ENCODE peak calls at places on chromosome 11, in four cellular contexts. R is pancreas, U is neural progenitor cell, H is heart left ventricle. C is an unnamed sample.

GRCh38 chr11:1233351-1234053 is 10.6 kb downstream of the MUC5B start:
- DNase-seq in R (peak; percentile 18), U (no peak), H (no peak), C (peak; percentile 53)

GRCh38 chr11:123082977-123083376 is 21.0 kb upstream of the HSPA8 start:
- DNase-seq in R (no peak), U (no peak), H (no peak), C (no peak)

GRCh38 chr11:109707411-109707810 is 285.4 kb downstream of the C11orf87 start:
- DNase-seq in R (no peak), U (no peak), H (no peak), C (no peak)

GRCh38 chr11:12723410-12724297 is 49.4 kb downstream of the TEAD1 start:
- DNase-seq in R (no peak), U (no peak), H (no peak), C (no peak)

GRCh38 chr11:67404515-67405195 is 772 bp downstream of the TBC1D10C start:
- DNase-seq in R (no peak), U (no peak), H (no peak), C (no peak)

GRCh38 chr11:97993565-97993964 is 1027.2 kb upstream of the CNTN5 start:
- DNase-seq in R (no peak), U (no peak), H (no peak), C (no peak)

GRCh38 chr11:74299000-74299399 is 12.4 kb downstream of the P4HA3 start:
- DNase-seq in R (no peak), U (no peak), H (no peak), C (no peak)

GRCh38 chr11:94968334-94968958 is 4.9 kb downstream of the CWC15 start:
- DNase-seq in R (no peak), U (no peak), H (no peak), C (no peak)

GRCh38 chr11:96393753-96394348 is 4.0 kb downstream of the JRKL start:
- DNase-seq in R (no peak), U (peak; percentile 25), H (no peak), C (no peak)

GRCh38 chr11:109747839-109748238 is 325.8 kb downstream of the C11orf87 start:
- DNase-seq in R (no peak), U (no peak), H (no peak), C (no peak)

GRCh38 chr11:101096036-101096704 is 33.4 kb downstream of the PGR start:
- DNase-seq in R (no peak), U (no peak), H (peak; percentile 52), C (peak; percentile 63)

GRCh38 chr11:2197771-2198520 is 26.3 kb upstream of the TH start:
- DNase-seq in R (no peak), U (no peak), H (no peak), C (no peak)

GRCh38 chr11:128428876-128429416 is 158.4 kb downstream of the ETS1 start:
- DNase-seq in R (no peak), U (peak; percentile 18), H (no peak), C (no peak)

GRCh38 chr11:67301313-67301921 is 1.9 kb upstream of the SSH3 start:
- DNase-seq in R (peak; percentile 46), U (no peak), H (no peak), C (peak; percentile 67)

GRCh38 chr11:12725047-12725862 is 51.0 kb downstream of the TEAD1 start:
- DNase-seq in R (no peak), U (no peak), H (no peak), C (no peak)

GRCh38 chr11:114989536-114989935 is 311.2 kb downstream of the NXPE2 start:
- DNase-seq in R (no peak), U (no peak), H (no peak), C (no peak)

GRCh38 chr11:125977333-125977732 is 31.5 kb downstream of the VSIG10L2 start:
- DNase-seq in R (no peak), U (no peak), H (no peak), C (no peak)
- TF ChIP-seq CTCF in R (no peak), U (no peak), H (no peak), C (no peak)

GRCh38 chr11:11022126-11022730 is 164.4 kb upstream of the ZBED5 start:
- DNase-seq in R (no peak), U (no peak), H (no peak), C (no peak)
- TF ChIP-seq CTCF in R (peak; percentile 41), U (peak; percentile 61), H (peak; percentile 60), C (peak; percentile 39)

GRCh38 chr11:47259178-47259977 is 1.6 kb downstream of the NR1H3 start:
- DNase-seq in R (no peak), U (peak; percentile 75), H (peak; percentile 54), C (no peak)
- TF ChIP-seq CTCF in R (peak; percentile 43), U (peak; percentile 67), H (peak; percentile 65), C (peak; percentile 37)

GRCh38 chr11:119992171-119993051 is 145.5 kb downstream of the TRIM29 start:
- DNase-seq in R (no peak), U (no peak), H (no peak), C (no peak)

GRCh38 chr11:119991669-119992068 is 146.2 kb downstream of the TRIM29 start:
- DNase-seq in R (no peak), U (no peak), H (no peak), C (no peak)

GRCh38 chr11:119991022-119991404 is 146.9 kb downstream of the TRIM29 start:
- DNase-seq in R (no peak), U (no peak), H (no peak), C (no peak)

GRCh38 chr11:119995730-119996491 is 142.0 kb downstream of the TRIM29 start:
- DNase-seq in R (no peak), U (no peak), H (no peak), C (no peak)

DNA sequence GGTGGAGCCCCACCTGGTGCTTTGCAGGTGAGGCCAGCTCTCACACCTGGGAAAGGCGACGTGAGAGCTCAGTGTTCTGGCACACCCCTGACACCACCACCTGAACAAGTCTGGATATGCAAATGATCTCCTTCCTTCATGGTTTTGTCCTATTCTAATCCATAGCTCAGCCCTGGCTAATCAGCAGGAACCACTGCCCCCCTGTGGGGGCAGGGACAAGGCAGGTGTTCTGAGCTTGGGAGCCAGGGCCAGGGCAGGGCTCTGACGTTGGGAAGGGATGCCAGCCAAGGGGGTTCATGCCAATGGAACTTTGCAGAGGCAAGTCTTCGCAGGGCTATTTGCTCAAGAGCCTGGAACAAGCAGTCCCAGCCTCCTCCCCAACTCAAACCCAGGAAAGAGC is 144.2 kb downstream of the TRIM29 start:
- DNase-seq in R (peak; percentile 85), U (no peak), H (no peak), C (no peak)
- TF ChIP-seq CTCF in R (no peak), U (peak; percentile 24), H (no peak), C (no peak)

DNA sequence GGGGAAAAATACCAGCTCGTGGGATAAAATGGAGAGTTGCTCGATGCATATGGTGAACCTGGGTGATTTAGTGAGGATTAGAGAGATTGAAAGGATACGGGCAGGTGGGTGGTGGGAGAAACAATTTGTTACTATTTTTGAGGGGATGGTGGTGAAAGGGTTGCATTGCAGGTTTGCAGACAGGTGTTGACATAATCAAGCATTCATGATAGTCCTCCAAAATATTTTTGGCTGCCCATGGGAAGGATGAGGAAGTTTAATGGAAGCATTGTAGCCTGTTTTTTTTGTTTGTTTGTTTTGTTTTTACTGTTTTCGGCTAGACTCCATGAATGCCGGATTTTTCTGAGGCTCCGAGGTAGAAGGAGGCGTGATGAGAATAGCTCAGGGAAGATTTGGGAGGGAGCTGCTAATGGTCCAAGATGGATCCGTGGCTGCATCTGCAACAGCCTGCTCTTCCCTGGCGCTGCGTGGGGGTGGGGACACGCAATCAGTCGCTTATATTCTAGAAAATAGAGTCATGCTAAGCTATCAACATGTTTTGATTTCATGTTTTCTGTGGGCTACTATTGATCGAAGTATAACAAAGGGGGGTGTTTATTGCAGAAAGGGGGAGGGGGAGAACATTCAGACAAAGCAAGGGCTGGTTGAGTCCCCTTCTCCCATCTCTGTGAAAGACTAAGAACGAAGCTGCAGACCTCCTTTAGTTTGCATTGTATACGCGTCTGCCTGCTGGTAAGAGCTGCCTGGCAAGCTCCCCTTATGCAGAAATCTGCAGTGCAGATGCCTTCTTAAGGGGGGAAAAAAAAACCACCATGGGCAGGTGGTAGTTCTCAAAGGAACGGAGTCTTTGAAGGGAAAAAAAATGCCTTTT is 980 bp downstream of the RTN3 start:
- DNase-seq in R (peak; percentile 38), U (peak; percentile 63), H (peak; percentile 26), C (peak; percentile 67)
- TF ChIP-seq CTCF in R (no peak), U (peak; percentile 24), H (no peak), C (no peak)

GRCh38 chr11:118111744-118112035 is 24.9 kb upstream of the SMIM35 start:
- DNase-seq in R (no peak), U (no peak), H (no peak), C (no peak)

GRCh38 chr11:118111019-118111743 is 24.4 kb upstream of the SMIM35 start:
- DNase-seq in R (no peak), U (no peak), H (no peak), C (no peak)

GRCh38 chr11:118115048-118115447 is 28.3 kb upstream of the SMIM35 start:
- DNase-seq in R (no peak), U (no peak), H (no peak), C (no peak)

GRCh38 chr11:118113031-118113430 is 26.3 kb upstream of the SMIM35 start:
- DNase-seq in R (no peak), U (no peak), H (no peak), C (no peak)

GRCh38 chr11:118114266-118114665 is 27.5 kb upstream of the SMIM35 start:
- DNase-seq in R (no peak), U (no peak), H (no peak), C (no peak)
- TF ChIP-seq CTCF in R (no peak), U (no peak), H (no peak), C (no peak)

C was measured in sigmoid colon.